ENCODE peak calls at places on chromosome 10, in five cellular contexts. O, F, I, W and J are unnamed samples.

GRCh38 chr10:104844073-104844472 is 203.0 kb downstream of the SORCS3 start:
- DNase-seq in O (no peak), F (no peak), I (no peak), W (no peak), J (no peak)

GRCh38 chr10:34049887-34050286 is 715.4 kb upstream of the NRP1 start:
- DNase-seq in O (no peak), F (no peak), I (no peak), W (no peak), J (no peak)

GRCh38 chr10:30828680-30829079 is 199.1 kb upstream of the LYZL2 start:
- DNase-seq in O (no peak), F (no peak), I (no peak), W (no peak), J (no peak)

GRCh38 chr10:110007171-110007700 is 548 bp upstream of the ADD3 start:
- DNase-seq in O (no peak), F (peak; percentile 14), I (no peak), W (no peak), J (no peak)

GRCh38 chr10:7986851-7987250 is 67.6 kb upstream of the GATA3 start:
- DNase-seq in O (no peak), F (no peak), I (no peak), W (no peak), J (no peak)

GRCh38 chr10:93841930-93842329 is 51.8 kb upstream of the SLC35G1 start:
- DNase-seq in O (no peak), F (peak; percentile 72), I (no peak), W (no peak), J (no peak)

GRCh38 chr10:97590082-97590747 is 694 bp downstream of the C10orf62 start:
- DNase-seq in O (no peak), F (no peak), I (no peak), W (no peak), J (no peak)

GRCh38 chr10:117370205-117370604 is 5.0 kb downstream of the PDZD8 start:
- DNase-seq in O (no peak), F (no peak), I (no peak), W (no peak), J (no peak)

GRCh38 chr10:3867454-3868273 is 82.7 kb upstream of the KLF6 start:
- DNase-seq in O (no peak), F (no peak), I (no peak), W (no peak), J (no peak)

GRCh38 chr10:35895331-35895730 is 253.2 kb upstream of the FZD8 start:
- DNase-seq in O (no peak), F (no peak), I (no peak), W (no peak), J (no peak)

GRCh38 chr10:132036887-132037675 is 28.7 kb upstream of the JAKMIP3 start:
- DNase-seq in O (no peak), F (peak; percentile 39), I (peak; percentile 34), W (no peak), J (no peak)

GRCh38 chr10:129922598-129923123 is 41.4 kb downstream of the EBF3 start:
- DNase-seq in O (no peak), F (no peak), I (no peak), W (no peak), J (no peak)

GRCh38 chr10:6473901-6474370 is 106.1 kb downstream of the PRKCQ start:
- DNase-seq in O (no peak), F (no peak), I (no peak), W (no peak), J (no peak)

GRCh38 chr10:92699518-92700272 is 9.9 kb downstream of the HHEX start:
- DNase-seq in O (peak; percentile 37), F (peak; percentile 52), I (no peak), W (peak; percentile 46), J (peak; percentile 46)

GRCh38 chr10:89213191-89213808 is 6.2 kb upstream of the CH25H start:
- DNase-seq in O (no peak), F (no peak), I (no peak), W (no peak), J (no peak)

GRCh38 chr10:103661198-103661950 is 167.9 kb downstream of the NEURL1 start:
- DNase-seq in O (peak; percentile 83), F (peak; percentile 73), I (peak; percentile 84), W (no peak), J (peak; percentile 24)

GRCh38 chr10:47030191-47030698 is 119.0 kb downstream of the PTPN20 start:
- DNase-seq in O (peak; percentile 14), F (no peak), I (no peak), W (peak; percentile 36), J (no peak)

GRCh38 chr10:90842710-90843109 is 15.1 kb downstream of the HTR7 start:
- DNase-seq in O (no peak), F (no peak), I (no peak), W (no peak), J (no peak)

GRCh38 chr10:60943372-60944158 is 420 bp downstream of the RHOBTB1 start:
- DNase-seq in O (peak; percentile 77), F (peak; percentile 71), I (peak; percentile 71), W (peak; percentile 73), J (peak; percentile 56)

GRCh38 chr10:18279202-18279601 is 139.0 kb downstream of the CACNB2 start:
- DNase-seq in O (no peak), F (no peak), I (no peak), W (no peak), J (no peak)

GRCh38 chr10:35870665-35871310 is 228.7 kb upstream of the FZD8 start:
- DNase-seq in O (no peak), F (no peak), I (no peak), W (no peak), J (no peak)

GRCh38 chr10:71835671-71836593 is 15.1 kb downstream of the PSAP start:
- DNase-seq in O (peak; percentile 65), F (no peak), I (peak; percentile 58), W (no peak), J (peak; percentile 29)

GRCh38 chr10:15436696-15437095 is 65.6 kb upstream of the FAM171A1 start:
- DNase-seq in O (no peak), F (no peak), I (no peak), W (no peak), J (no peak)

GRCh38 chr10:10598297-10598696 is 419.4 kb upstream of the CELF2 start:
- DNase-seq in O (no peak), F (no peak), I (no peak), W (no peak), J (no peak)

GRCh38 chr10:59623823-59624535 is 85.7 kb downstream of the SLC16A9 start:
- DNase-seq in O (peak; percentile 50), F (no peak), I (peak; percentile 26), W (no peak), J (no peak)

GRCh38 chr10:100115011-100115770 is 33.5 kb upstream of the CPN1 start:
- DNase-seq in O (no peak), F (peak; percentile 41), I (no peak), W (no peak), J (no peak)

DNA sequence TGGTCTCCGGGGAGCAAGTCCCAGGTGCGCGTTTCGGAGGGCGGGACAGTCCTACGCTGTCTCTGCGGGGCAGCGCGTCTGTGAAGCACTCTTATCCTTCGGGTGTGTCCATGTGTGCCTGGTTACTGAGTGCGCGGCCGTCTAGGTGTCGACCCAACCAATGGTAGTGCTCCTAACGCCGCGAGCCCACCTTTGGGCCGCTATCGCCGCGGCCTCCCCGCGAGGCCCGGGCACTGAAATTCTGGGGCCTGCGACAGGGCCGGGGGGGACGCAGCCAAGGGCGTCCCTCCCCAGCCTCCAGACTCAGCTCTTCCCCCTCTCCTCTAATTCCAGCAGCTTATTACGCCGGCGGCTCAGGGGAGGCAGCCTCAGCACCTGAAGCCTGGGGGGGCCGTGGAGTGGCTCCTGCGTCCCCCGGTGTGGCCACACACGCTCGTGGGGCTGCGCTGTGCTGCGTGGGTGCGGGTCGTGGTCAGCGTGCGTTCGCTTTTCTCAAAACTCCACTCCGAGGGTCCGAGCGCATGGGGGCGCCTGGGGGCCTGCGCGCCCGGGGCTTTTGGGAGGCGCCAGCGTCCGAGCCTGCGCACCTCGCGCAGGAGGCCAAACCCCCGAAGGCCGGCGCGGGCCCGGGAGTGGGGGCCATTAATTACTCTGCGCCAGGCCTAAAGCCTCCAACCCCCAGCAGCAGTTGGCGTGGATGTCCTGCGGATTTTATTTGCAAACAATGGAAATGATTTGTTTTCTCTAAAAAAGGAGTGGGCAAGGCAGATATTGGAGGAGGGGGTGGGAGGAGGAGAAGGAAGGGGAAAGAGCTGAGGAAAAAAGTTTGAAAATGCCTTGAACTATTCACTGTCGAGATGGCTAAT is 3.0 kb upstream of the ZNF503 start:
- DNase-seq in O (no peak), F (peak; percentile 51), I (peak; percentile 25), W (peak; percentile 81), J (peak; percentile 36)
- TF ChIP-seq CTCF in O (no peak), F (no peak), I (no peak), W (no peak), J (peak; percentile 16)

DNA sequence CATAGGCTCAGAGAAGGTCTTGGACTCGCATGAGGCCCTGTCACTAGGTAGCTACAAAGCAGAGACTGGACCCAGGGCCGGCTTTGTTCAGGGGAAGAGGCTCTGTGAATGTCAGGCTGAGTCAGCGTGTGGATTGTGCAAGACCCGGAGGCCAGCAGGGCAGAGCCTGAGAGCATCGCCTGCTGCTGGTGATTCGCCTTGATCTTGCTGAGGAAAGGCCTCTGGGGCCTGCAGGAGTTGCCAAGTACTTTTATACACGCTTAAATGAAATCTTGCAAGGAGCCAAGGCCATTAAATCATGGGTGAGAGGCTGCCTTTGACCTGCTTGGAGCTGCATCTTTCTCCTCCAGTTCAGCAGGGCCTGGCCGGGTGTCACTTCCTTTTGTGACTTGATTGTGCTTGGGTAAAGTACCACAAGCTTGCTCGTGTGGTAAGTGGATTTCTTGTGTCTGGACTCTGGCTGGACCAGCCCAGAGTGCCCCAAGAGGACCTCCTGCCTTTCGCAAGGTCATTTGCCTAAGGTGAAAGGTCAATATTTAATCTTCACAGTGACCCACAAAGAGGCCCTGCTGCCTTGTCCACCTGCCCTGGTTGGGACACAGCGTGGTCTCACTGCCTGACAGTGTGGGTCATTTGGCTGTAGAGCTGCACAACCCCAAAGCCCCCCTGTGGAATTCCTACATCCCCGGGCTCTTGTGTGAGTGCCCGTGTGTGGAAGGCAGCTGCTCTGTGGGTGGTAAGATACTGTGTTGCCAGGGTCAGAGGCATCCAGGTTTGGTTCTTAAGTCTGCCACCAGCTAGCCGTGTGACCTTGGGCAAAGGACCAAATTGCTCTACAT is 38.6 kb upstream of the SH2D4B start:
- DNase-seq in O (peak; percentile 81), F (no peak), I (peak; percentile 91), W (no peak), J (peak; percentile 30)
- TF ChIP-seq CTCF in O (no peak), F (no peak), I (no peak), W (no peak), J (no peak)

GRCh38 chr10:79105164-79105739 is 36.5 kb downstream of the ZMIZ1 start:
- DNase-seq in O (no peak), F (no peak), I (no peak), W (no peak), J (no peak)
- TF ChIP-seq CTCF in O (no peak), F (no peak), I (peak; percentile 38), W (no peak), J (no peak)

DNA sequence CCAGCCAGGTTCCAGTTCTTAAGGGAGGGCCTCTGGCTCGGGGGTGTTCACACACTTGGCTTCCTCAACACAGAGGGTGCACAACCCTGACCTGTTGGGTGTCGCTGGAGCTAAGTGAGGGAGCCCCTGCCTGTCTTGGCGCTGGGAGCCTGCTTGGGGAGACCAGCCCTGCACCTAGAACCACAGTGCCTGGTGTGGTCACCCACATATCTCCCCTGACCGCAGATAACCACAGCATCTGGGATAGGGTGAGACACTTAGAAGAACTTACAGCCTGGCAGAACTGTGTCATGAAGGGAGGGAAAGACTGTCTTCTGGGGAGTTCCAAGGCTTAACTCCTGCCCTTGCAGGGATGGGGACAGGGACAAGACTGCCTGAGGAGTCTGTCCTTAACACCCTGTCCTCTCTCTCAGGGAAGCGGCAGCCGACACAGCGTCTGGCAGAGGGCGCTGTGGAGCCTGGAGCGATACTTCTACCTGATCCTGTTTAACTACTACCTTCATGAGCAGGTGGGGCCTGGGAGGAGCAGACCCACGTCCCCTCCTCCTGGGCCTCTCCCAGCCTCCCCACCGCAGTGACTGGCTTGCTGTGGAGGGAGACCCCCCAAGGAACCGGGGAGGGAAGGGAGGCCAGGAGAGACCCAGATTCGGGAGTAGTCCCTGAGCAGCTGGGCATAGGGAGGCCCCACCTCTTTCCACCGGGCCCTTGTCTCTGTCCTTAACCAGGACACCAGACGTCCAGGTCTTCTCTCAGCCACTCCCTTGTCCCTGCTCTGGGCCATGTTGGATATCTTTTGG is 59.0 kb downstream of the PALD1 start:
- DNase-seq in O (no peak), F (peak; percentile 88), I (no peak), W (no peak), J (peak; percentile 24)
- TF ChIP-seq CTCF in O (peak; percentile 30), F (peak; percentile 51), I (peak; percentile 49), W (no peak), J (peak; percentile 59)